ENCODE peak calls at places on chromosomes 7 and 10, in six cellular contexts. M is K562, K is H1, B is GM12892, D is GM12878, W is HepG2. Q is an unnamed sample.

GRCh38 chr7:7438851-7439250 is 96.8 kb downstream of the COL28A1 start:
- DNase-seq in W (peak; percentile 36), D (no peak), K (peak; percentile 10), B (no peak), M (no peak), Q (no peak)

GRCh38 chr7:87218941-87219544 is 489 bp downstream of the TMEM243 start:
- DNase-seq in K (peak; percentile 25), M (peak; percentile 44), B (no peak), D (no peak), W (peak; percentile 28), Q (peak; percentile 23)

GRCh38 chr10:1063232-1063862 is 7.2 kb downstream of the WDR37 start:
- DNase-seq in K (no peak), D (no peak), M (no peak), B (no peak), W (no peak), Q (no peak)

GRCh38 chr10:69465457-69466157 is 14.3 kb downstream of the TSPAN15 start:
- DNase-seq in B (no peak), M (no peak), K (no peak), W (no peak), D (no peak), Q (no peak)

GRCh38 chr7:54969190-54969967 is 49.4 kb upstream of the EGFR start:
- DNase-seq in M (no peak), D (no peak), W (no peak), K (no peak), B (no peak), Q (no peak)

GRCh38 chr7:154769011-154769410 is 233.9 kb downstream of the PAXIP1 start:
- DNase-seq in W (no peak), B (no peak), D (no peak), M (no peak), K (no peak), Q (no peak)

GRCh38 chr7:120097789-120098188 is 175.2 kb upstream of the KCND2 start:
- DNase-seq in B (no peak), W (no peak), K (no peak), M (no peak), D (no peak), Q (no peak)

GRCh38 chr7:157557263-157557662 is 220.5 kb downstream of the DNAJB6 start:
- DNase-seq in W (no peak), B (no peak), M (no peak), K (no peak), D (no peak), Q (no peak)

GRCh38 chr7:108529341-108529740 is 3.4 kb upstream of the PNPLA8 start:
- DNase-seq in M (no peak), K (no peak), W (no peak), D (no peak), B (no peak), Q (no peak)

GRCh38 chr10:73922007-73922863 is 11.3 kb downstream of the PLAU start:
- DNase-seq in D (no peak), K (no peak), M (no peak), W (no peak), B (no peak), Q (no peak)

GRCh38 chr10:99984201-99984600 is 25.5 kb downstream of the DNMBP start:
- DNase-seq in B (no peak), M (no peak), W (no peak), K (no peak), D (peak; percentile 53), Q (no peak)

GRCh38 chr7:45237788-45238461 is 80.3 kb downstream of the RAMP3 start:
- DNase-seq in B (no peak), M (peak; percentile 41), D (no peak), W (no peak), K (no peak), Q (no peak)

GRCh38 chr7:103613655-103614642 is 167.9 kb upstream of the SLC26A5 start:
- DNase-seq in B (no peak), W (peak; percentile 34), D (no peak), K (no peak), M (peak; percentile 71), Q (no peak)

GRCh38 chr10:19651549-19651948 is 164.7 kb upstream of the PLXDC2 start:
- DNase-seq in B (no peak), W (no peak), M (no peak), K (no peak), D (no peak), Q (no peak)

GRCh38 chr10:22314852-22315251 is 1.3 kb upstream of the COMMD3 start:
- DNase-seq in K (no peak), B (no peak), M (no peak), W (no peak), D (no peak), Q (no peak)

GRCh38 chr10:92972066-92972870 is 88.3 kb upstream of the CYP26C1 start:
- DNase-seq in M (peak; percentile 84), W (peak; percentile 80), D (no peak), B (no peak), K (no peak), Q (no peak)

GRCh38 chr7:47354831-47355541 is 226.9 kb downstream of the TNS3 start:
- DNase-seq in M (peak; percentile 65), B (no peak), W (no peak), K (no peak), D (no peak), Q (no peak)
- TF ChIP-seq POLR2A in M (no peak), B (no peak), W (no peak), K (no peak), D (no peak), Q (no peak)

GRCh38 chr10:2761311-2761710 is 306.0 kb upstream of the PFKP start:
- DNase-seq in M (no peak), W (no peak), D (no peak), K (no peak), B (no peak), Q (no peak)
- TF ChIP-seq TAF1 in M (no peak), W (no peak), D (no peak), K (no peak), B (no peak), Q (no peak)

GRCh38 chr7:150717821-150718420 is 1.5 kb downstream of the GIMAP1 start:
- DNase-seq in K (no peak), W (no peak), M (no peak), B (no peak), D (no peak), Q (no peak)
- TF ChIP-seq POLR2AphosphoS5 in K (no peak), W (no peak), M (no peak), B (no peak), D (no peak), Q (no peak)

DNA sequence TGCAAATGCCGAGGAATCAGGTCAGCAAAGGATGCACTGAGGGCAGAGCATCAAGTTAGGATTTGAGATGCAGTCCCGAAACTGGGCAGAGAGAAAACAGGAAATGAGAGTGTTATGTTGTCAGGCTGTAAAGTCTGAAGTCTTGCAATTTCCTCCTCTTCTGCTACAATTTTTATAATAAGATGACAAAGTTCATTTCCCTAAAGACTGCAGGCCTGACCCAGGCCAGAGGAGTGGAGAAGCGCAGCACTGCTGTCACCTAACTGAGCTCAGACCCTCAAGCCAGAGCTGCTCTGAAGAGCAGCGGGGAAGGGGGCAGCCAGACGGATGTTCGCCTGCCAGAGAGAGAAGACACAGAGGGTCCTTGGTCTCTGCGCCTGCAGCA is 12.5 kb upstream of the AOAH start:
- DNase-seq in B (no peak), W (no peak), M (no peak), K (no peak), D (peak; percentile 50), Q (no peak)
- TF ChIP-seq POLR2A in B (no peak), W (no peak), M (no peak), K (no peak), D (no peak), Q (no peak)

GRCh38 chr7:51344406-51344805 is 27.8 kb upstream of the COBL start:
- DNase-seq in D (no peak), B (no peak), M (no peak), W (peak; percentile 27), K (no peak), Q (no peak)
- TF ChIP-seq TAF1 in D (no peak), B (no peak), M (no peak), W (no peak), K (no peak), Q (no peak)

GRCh38 chr10:11170993-11171416 is 153.3 kb downstream of the CELF2 start:
- DNase-seq in K (no peak), B (no peak), M (no peak), D (no peak), W (no peak), Q (no peak)
- TF ChIP-seq POLR2AphosphoS5 in K (no peak), B (no peak), M (no peak), D (peak; percentile 29), W (no peak), Q (no peak)

GRCh38 chr7:128843938-128844621 is 13.9 kb downstream of the FLNC start:
- DNase-seq in K (no peak), W (no peak), M (no peak), B (no peak), D (no peak), Q (no peak)
- TF ChIP-seq POLR2A in K (no peak), W (no peak), M (no peak), B (no peak), D (no peak), Q (no peak)

GRCh38 chr10:49081532-49082275 is 33.6 kb downstream of the VSTM4 start:
- DNase-seq in D (no peak), B (no peak), K (no peak), M (no peak), W (peak; percentile 67), Q (no peak)
- TF ChIP-seq TAF1 in D (no peak), B (no peak), K (no peak), M (no peak), W (no peak), Q (no peak)

DNA sequence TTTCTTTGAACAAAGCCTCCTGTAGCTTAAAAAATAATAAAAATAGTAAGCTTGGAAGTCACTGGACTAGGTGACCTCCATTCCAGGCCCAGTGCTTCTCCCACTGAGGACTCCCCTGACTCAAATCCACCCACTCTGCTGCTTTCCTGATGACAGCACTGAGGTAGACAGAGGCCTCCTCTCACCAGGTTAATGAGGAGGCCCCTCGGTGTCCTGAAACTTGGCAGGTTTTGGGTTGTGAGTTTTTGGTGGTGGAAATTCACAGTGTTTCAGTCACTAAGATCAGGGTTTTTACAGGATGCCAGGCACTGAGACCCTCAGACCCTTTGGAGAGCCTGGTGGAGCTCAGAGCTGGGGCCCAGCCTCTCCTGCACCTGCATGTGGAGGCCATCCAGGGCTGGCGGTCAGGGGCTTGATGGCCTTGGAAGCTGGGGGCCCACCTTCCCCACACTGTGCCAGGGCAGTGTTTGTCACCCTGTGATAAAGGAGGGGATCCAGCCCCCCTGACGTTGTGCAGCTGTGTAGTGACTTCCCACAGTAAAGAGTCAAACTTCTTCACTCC is 19.1 kb downstream of the TSPAN14 start:
- DNase-seq in W (no peak), D (no peak), K (no peak), B (no peak), M (no peak), Q (no peak)
- TF ChIP-seq POLR2AphosphoS5 in W (no peak), D (no peak), K (no peak), B (no peak), M (no peak), Q (no peak)

Q was measured in GM12891.